ENCODE peak calls at places on chromosomes 3 and 15, in ten cellular contexts. J is lung, A is cardiac fibroblast, P is fibroblast of lung, M is keratinocyte, C is body of pancreas, N is vagina, K is neural progenitor cell, O is OCI-LY7, G is fibroblast of mammary gland. D is an unnamed sample.

GRCh38 chr3:135539351-135539750 is 426.2 kb upstream of the PPP2R3A start:
- DNase-seq in A (no peak), C (no peak), M (no peak), K (no peak), P (no peak), G (no peak), O (no peak), J (no peak), N (no peak), D (no peak)

GRCh38 chr3:71057526-71057894 is 526.0 kb downstream of the FOXP1 start:
- DNase-seq in A (peak), C (no peak), M (no peak), N (no peak), J (no peak), O (no peak), K (no peak), P (no peak), G (peak), D (no peak)

GRCh38 chr3:119690043-119690656 is 12.7 kb upstream of the CFAP91 start:
- DNase-seq in C (peak), A (peak), J (no peak), O (peak), K (peak), P (peak), N (no peak), G (peak), M (no peak), D (peak)

GRCh38 chr3:45955017-45955647 is 11.9 kb downstream of the CXCR6 start:
- DNase-seq in K (no peak), O (no peak), A (no peak), N (no peak), C (no peak), P (no peak), J (no peak), M (no peak), G (no peak), D (no peak)

GRCh38 chr15:60580650-60581415 is 101.9 kb upstream of the ICE2 start:
- DNase-seq in O (peak), N (no peak), A (no peak), M (no peak), G (no peak), K (no peak), C (no peak), P (no peak), J (no peak), D (peak)

GRCh38 chr3:101573449-101574387 is at the start of gene PCNP:
- DNase-seq in C (peak), O (peak), J (peak), P (peak), G (peak), A (peak), M (peak), K (peak), N (peak), D (peak)

GRCh38 chr3:125317761-125318496 is 57.2 kb downstream of the ZNF148 start:
- DNase-seq in N (no peak), O (no peak), J (no peak), P (peak), C (no peak), A (peak), K (no peak), M (peak), G (no peak), D (no peak)

GRCh38 chr15:35880896-35881295 is 334.9 kb upstream of the DPH6 start:
- DNase-seq in J (no peak), N (no peak), P (no peak), O (no peak), C (no peak), G (no peak), K (no peak), A (no peak), M (no peak), D (no peak)

GRCh38 chr3:172383306-172383796 is 64.9 kb downstream of the GHSR start:
- DNase-seq in A (no peak), P (no peak), J (no peak), C (no peak), G (no peak), N (no peak), O (no peak), K (no peak), M (no peak), D (no peak)

GRCh38 chr15:89329329-89330084 is 5.1 kb downstream of the POLG start:
- DNase-seq in P (no peak), N (no peak), J (no peak), C (no peak), G (no peak), A (no peak), M (no peak), K (no peak), O (no peak), D (no peak)
- TF ChIP-seq CTCF in P (no peak), N (no peak), J (no peak), C (no peak), G (no peak), A (no peak), M (no peak), K (no peak), O (no peak), D (no peak)

DNA sequence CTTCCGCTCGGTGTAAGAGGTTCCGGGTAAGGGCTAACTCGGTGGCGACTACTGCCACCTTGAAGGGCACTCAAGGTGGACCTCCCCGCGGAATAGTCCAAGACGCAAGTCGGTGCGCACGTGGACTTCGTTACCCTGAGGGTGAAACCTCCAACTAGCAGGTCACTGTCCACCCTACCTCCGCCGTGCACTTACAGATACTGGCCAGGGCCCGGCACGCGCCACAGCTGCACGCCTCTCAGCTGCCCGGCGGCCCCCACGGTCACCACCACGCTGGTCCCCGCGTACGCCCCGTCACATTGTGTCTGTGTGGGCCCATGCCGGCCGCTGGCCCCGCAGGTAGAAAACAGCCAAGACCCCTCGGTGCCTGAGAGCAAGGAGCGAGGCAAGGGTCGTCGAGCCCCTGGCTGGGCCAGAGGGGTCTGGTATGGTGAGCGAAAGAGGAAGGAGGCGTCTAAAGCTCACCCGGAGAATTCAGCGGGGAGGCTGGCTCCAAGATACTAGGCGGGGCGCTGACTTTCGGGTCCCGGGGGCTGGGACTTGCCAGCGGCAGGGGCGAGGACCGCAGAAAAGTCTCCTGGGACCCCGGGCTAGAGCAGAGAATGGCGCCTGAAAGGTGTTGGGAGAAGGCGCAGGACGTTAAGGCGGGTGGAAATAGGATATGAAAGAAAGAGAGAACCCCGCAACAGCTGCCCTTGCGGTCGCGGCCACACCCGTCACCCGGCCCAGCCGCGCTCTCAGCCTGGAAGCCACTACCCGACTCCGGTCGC is 930 bp downstream of the LTK start:
- DNase-seq in G (no peak), N (no peak), M (no peak), A (no peak), K (peak), C (no peak), O (no peak), J (no peak), P (no peak), D (peak)
- H3K4me3 ChIP-seq in G (peak), N (peak), M (peak), A (peak), K (peak), C (no peak), O (no peak), J (peak), P (no peak), D (peak)

GRCh38 chr3:148379763-148380162 is 317.9 kb upstream of the AGTR1 start:
- DNase-seq in C (no peak), N (no peak), A (peak), G (peak), O (peak), J (no peak), P (peak), M (no peak), K (peak), D (peak)
- TF ChIP-seq CTCF in C (peak), N (no peak), A (peak), G (peak), O (peak), J (peak), P (peak), M (peak), K (peak), D (peak)

GRCh38 chr3:197891-198491 is 1.4 kb downstream of the CHL1 start:
- DNase-seq in P (no peak), A (no peak), J (no peak), O (no peak), M (no peak), K (peak), G (no peak), N (no peak), C (no peak), D (no peak)
- H3K4me3 ChIP-seq in P (no peak), A (peak), J (no peak), O (no peak), M (peak), K (peak), G (peak), N (peak), C (no peak), D (no peak)

GRCh38 chr3:185353823-185354614 is 8.9 kb upstream of the MAP3K13 start:
- DNase-seq in N (no peak), O (peak), J (peak), G (peak), A (peak), C (peak), M (peak), P (peak), K (peak), D (peak)
- TF ChIP-seq CTCF in N (no peak), O (peak), J (peak), G (peak), A (peak), C (peak), M (peak), P (peak), K (peak), D (peak)